ENCODE peak calls at places on chromosome 12, in ten cellular contexts. U is nephron progenitor cell, P is astrocyte, I is foreskin fibroblast, V is WTC11, F is left ventricle myocardium inferior, C is fibroblast of lung, S is cardiac muscle cell, J is Peyer's patch, D is K562. Z is an unnamed sample.

GRCh38 chr12:101759396-101760047 is 20.3 kb upstream of the SYCP3 start:
- DNase-seq in U (no peak), P (peak; percentile 14), I (peak; percentile 56), V (no peak), F (no peak), C (peak; percentile 15), S (peak; percentile 44), J (no peak), D (peak; percentile 53), Z (peak; percentile 44)

GRCh38 chr12:42759622-42760273 is 170.2 kb upstream of the PRICKLE1 start:
- DNase-seq in U (no peak), P (peak; percentile 63), I (peak; percentile 92), V (no peak), F (peak; percentile 71), C (peak; percentile 76), S (no peak), J (no peak), D (no peak), Z (no peak)

GRCh38 chr12:13099910-13100609 is 3.4 kb downstream of the GSG1 start:
- DNase-seq in U (no peak), P (no peak), I (peak; percentile 19), V (no peak), F (no peak), C (no peak), S (no peak), J (no peak), D (no peak), Z (no peak)

GRCh38 chr12:116582610-116583009 is 23.4 kb downstream of the MAP1LC3B2 start:
- DNase-seq in U (no peak), P (peak; percentile 62), I (no peak), V (no peak), F (peak; percentile 56), C (peak; percentile 73), S (peak; percentile 51), J (no peak), D (peak; percentile 58), Z (no peak)

GRCh38 chr12:27185234-27186045 is 58.6 kb upstream of the STK38L start:
- DNase-seq in U (no peak), P (peak; percentile 99), I (peak; percentile 73), V (no peak), F (no peak), C (peak; percentile 98), S (no peak), J (no peak), D (no peak), Z (no peak)

GRCh38 chr12:106249411-106250135 is 1.8 kb upstream of the CKAP4 start:
- DNase-seq in U (no peak), P (no peak), I (no peak), V (no peak), F (no peak), C (no peak), S (no peak), J (peak; percentile 57), D (no peak), Z (peak; percentile 62)

GRCh38 chr12:91381309-91381804 is 198.7 kb upstream of the DCN start:
- DNase-seq in U (peak; percentile 62), P (peak; percentile 86), I (peak; percentile 84), V (peak; percentile 66), F (peak; percentile 14), C (peak; percentile 90), S (peak; percentile 93), J (no peak), D (no peak), Z (peak; percentile 24)

GRCh38 chr12:122216445-122216844 is 9.4 kb downstream of the DIABLO start:
- DNase-seq in U (no peak), P (no peak), I (no peak), V (no peak), F (no peak), C (no peak), S (no peak), J (no peak), D (no peak), Z (no peak)

DNA sequence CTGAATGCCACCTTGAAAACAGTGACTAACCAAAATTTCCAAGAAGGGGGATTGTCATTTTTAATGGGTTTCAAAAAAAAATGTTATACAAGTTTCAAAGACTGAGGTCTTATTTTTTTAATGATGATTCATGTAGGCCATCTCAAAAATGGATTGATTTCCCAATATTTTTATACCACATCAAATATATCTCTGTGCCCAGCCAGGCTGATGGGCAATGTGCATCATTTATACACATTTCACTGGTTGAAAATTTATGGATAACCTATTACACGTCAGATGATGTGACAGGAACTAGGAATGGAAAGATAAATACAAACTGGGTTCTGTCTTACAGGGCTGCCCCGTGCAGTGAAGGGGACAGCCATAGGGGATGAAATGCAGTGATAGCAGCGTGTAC is 112.7 kb upstream of the TMPO start:
- DNase-seq in U (no peak), P (no peak), I (no peak), V (no peak), F (no peak), C (no peak), S (no peak), J (no peak), D (no peak), Z (no peak)
- TF ChIP-seq CTCF in U (no peak), P (no peak), I (no peak), V (no peak), F (no peak), C (no peak), S (no peak), J (no peak), D (no peak), Z (no peak)

GRCh38 chr12:132188451-132189298 is 44.4 kb downstream of the NOC4L start:
- DNase-seq in U (no peak), P (no peak), I (no peak), V (no peak), F (no peak), C (no peak), S (no peak), J (no peak), D (no peak), Z (no peak)

GRCh38 chr12:132191715-132192553 is 47.7 kb downstream of the NOC4L start:
- DNase-seq in U (no peak), P (no peak), I (no peak), V (no peak), F (no peak), C (no peak), S (no peak), J (no peak), D (no peak), Z (no peak)

GRCh38 chr12:132190834-132191500 is 46.7 kb downstream of the NOC4L start:
- DNase-seq in U (no peak), P (no peak), I (no peak), V (no peak), F (no peak), C (no peak), S (no peak), J (no peak), D (no peak), Z (no peak)

GRCh38 chr12:132189378-132190011 is 45.2 kb downstream of the NOC4L start:
- DNase-seq in U (peak; percentile 87), P (peak; percentile 73), I (peak; percentile 98), V (peak; percentile 73), F (peak; percentile 92), C (peak; percentile 88), S (peak; percentile 94), J (peak; percentile 91), D (peak; percentile 96), Z (peak; percentile 96)

GRCh38 chr12:132190012-132190755 is 45.9 kb downstream of the NOC4L start:
- DNase-seq in U (peak; percentile 58), P (no peak), I (no peak), V (peak; percentile 65), F (no peak), C (no peak), S (peak; percentile 48), J (peak; percentile 61), D (no peak), Z (no peak)
- TF ChIP-seq CTCF in U (no peak), P (no peak), I (no peak), V (no peak), F (no peak), C (no peak), S (no peak), J (no peak), D (no peak), Z (no peak)

DNA sequence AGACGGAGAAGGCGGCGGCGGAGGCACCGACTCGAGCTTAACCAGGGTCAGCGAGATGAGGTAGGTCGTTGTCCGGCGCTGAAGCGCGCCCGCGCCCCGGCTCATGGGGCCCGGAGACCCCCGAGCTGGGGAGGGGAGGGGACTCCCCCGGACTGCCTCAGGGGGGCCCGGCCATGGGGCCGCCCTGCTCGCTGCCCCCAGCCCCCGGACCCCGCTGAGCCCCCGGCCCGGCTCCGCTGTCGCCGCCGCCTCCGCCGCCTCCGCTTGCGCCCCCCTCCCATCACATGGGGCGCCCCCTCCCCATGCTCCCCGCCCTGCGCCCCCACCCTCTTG is 434 bp downstream of the AGAP2 start:
- DNase-seq in U (no peak), P (no peak), I (no peak), V (no peak), F (no peak), C (no peak), S (no peak), J (no peak), D (no peak), Z (no peak)
- TF ChIP-seq CTCF in U (no peak), P (no peak), I (no peak), V (no peak), F (no peak), C (no peak), S (no peak), J (no peak), D (no peak), Z (no peak)

GRCh38 chr12:111034911-111035577 is 114.7 kb upstream of the MYL2 start:
- DNase-seq in U (peak; percentile 47), P (no peak), I (peak; percentile 11), V (peak; percentile 66), F (no peak), C (no peak), S (peak; percentile 63), J (no peak), D (no peak), Z (no peak)

GRCh38 chr12:111035578-111036301 is 115.4 kb upstream of the MYL2 start:
- DNase-seq in U (peak; percentile 42), P (no peak), I (peak; percentile 5), V (peak; percentile 47), F (no peak), C (no peak), S (peak; percentile 61), J (no peak), D (no peak), Z (no peak)

GRCh38 chr12:111031956-111032919 is 111.9 kb upstream of the MYL2 start:
- DNase-seq in U (no peak), P (no peak), I (no peak), V (no peak), F (no peak), C (no peak), S (no peak), J (no peak), D (no peak), Z (no peak)

GRCh38 chr12:111034148-111034910 is 114.0 kb upstream of the MYL2 start:
- DNase-seq in U (peak; percentile 59), P (no peak), I (peak; percentile 10), V (peak; percentile 61), F (no peak), C (peak; percentile 1), S (peak; percentile 67), J (no peak), D (no peak), Z (no peak)

GRCh38 chr12:111033281-111034147 is 113.1 kb upstream of the MYL2 start:
- DNase-seq in U (peak; percentile 67), P (no peak), I (no peak), V (peak; percentile 77), F (no peak), C (no peak), S (peak; percentile 65), J (no peak), D (no peak), Z (no peak)
- TF ChIP-seq CTCF in U (peak; percentile 64), P (no peak), I (no peak), V (peak; percentile 72), F (peak; percentile 21), C (no peak), S (no peak), J (no peak), D (no peak), Z (peak; percentile 12)

Z was measured in GM10248.